ENCODE peak calls at places on chromosome 13, in nine cellular contexts. D is activated CD8-positive, alpha-beta T cell treated with anti-CD3 and anti-CD28 coated beads, Interleukin-2, amount 10 ng/mL, durations not matched to agents 7 days and 5 days; H is Right ventricle myocardium superior; K is right cardiac atrium; F is T-helper 17 cell; J is activated naive CD8-positive, alpha-beta T cell treated with anti-CD3 and anti-CD28 coated beads, Interleukin-2, amount 10 ng/mL, durations not matched to agents 7 days and 5 days; U is stimulated activated naive CD8-positive, alpha-beta T cell treated with anti-CD3 and anti-CD28 coated beads, Interleukin-15, Interleukin-2, amounts not matched to agents 100 U/mL and 50 U/mL, for 24 hours; Q is body of pancreas; G is activated CD8-positive, alpha-beta memory T cell treated with anti-CD3 and anti-CD28 coated beads, Interleukin-2, amount 10 ng/mL, durations not matched to agents 7 days and 5 days. W is an unnamed sample.

GRCh38 chr13:112752211-112752610 is 62.4 kb downstream of the ATP11A start:
- ATAC-seq in Q (no peak), H (no peak), G (no peak), K (peak), D (no peak), J (no peak), F (no peak), U (no peak), W (no peak)

GRCh38 chr13:52862358-52863206 is 14.1 kb upstream of the PCDH8 start:
- ATAC-seq in D (no peak), U (no peak), J (no peak), G (no peak), Q (no peak), H (no peak), K (no peak), F (no peak), W (no peak)

GRCh38 chr13:40251343-40252032 is 415.0 kb downstream of the FOXO1 start:
- ATAC-seq in G (peak), J (peak), Q (no peak), K (peak), H (peak), D (peak), F (no peak), U (peak), W (peak)

GRCh38 chr13:50158385-50159165 is 143.3 kb downstream of the KCNRG start:
- ATAC-seq in D (no peak), K (no peak), U (no peak), J (no peak), H (no peak), F (no peak), Q (no peak), G (no peak), W (no peak)

GRCh38 chr13:34243396-34243795 is 425.4 kb downstream of the RFC3 start:
- ATAC-seq in U (no peak), J (no peak), Q (no peak), F (no peak), H (peak), G (no peak), K (peak), D (no peak), W (no peak)

GRCh38 chr13:19591864-19592263 is 30.5 kb upstream of the TPTE2 start:
- ATAC-seq in U (no peak), J (no peak), F (no peak), D (no peak), G (no peak), H (no peak), K (no peak), Q (no peak), W (no peak)

GRCh38 chr13:92175330-92175729 is 776.9 kb downstream of the GPC5 start:
- ATAC-seq in D (no peak), J (no peak), H (no peak), Q (no peak), G (no peak), F (no peak), U (no peak), K (peak), W (no peak)

GRCh38 chr13:41827507-41828213 is 133.2 kb downstream of the VWA8 start:
- ATAC-seq in U (no peak), Q (no peak), D (no peak), F (no peak), H (peak), J (no peak), G (no peak), K (peak), W (peak)

GRCh38 chr13:28035146-28035782 is 46.8 kb upstream of the URAD start:
- ATAC-seq in Q (no peak), K (no peak), H (no peak), U (no peak), D (no peak), G (no peak), F (no peak), J (no peak), W (no peak)

GRCh38 chr13:33676045-33676699 is 141.8 kb upstream of the RFC3 start:
- ATAC-seq in J (no peak), Q (peak), D (no peak), U (no peak), F (no peak), K (peak), G (no peak), H (peak), W (peak)

GRCh38 chr13:110575322-110576069 is 14.0 kb upstream of the RAB20 start:
- ATAC-seq in F (peak), J (peak), H (peak), U (peak), Q (no peak), K (peak), D (peak), G (peak), W (peak)

GRCh38 chr13:105940882-105941281 is 594.6 kb downstream of the EFNB2 start:
- ATAC-seq in F (no peak), K (no peak), J (no peak), H (no peak), G (no peak), D (no peak), Q (no peak), U (no peak), W (no peak)

GRCh38 chr13:24995225-24995804 is 100.6 kb upstream of the PABPC3 start:
- ATAC-seq in D (peak), H (peak), U (peak), J (peak), Q (peak), G (peak), F (peak), K (peak), W (peak)

GRCh38 chr13:112545866-112546265 is 42.1 kb downstream of the TUBGCP3 start:
- ATAC-seq in U (no peak), F (no peak), D (no peak), J (no peak), G (no peak), Q (no peak), H (no peak), K (no peak), W (no peak)

GRCh38 chr13:113458218-113459065 is 5.2 kb upstream of the ADPRHL1 start:
- ATAC-seq in G (no peak), J (no peak), F (no peak), D (no peak), K (peak), H (peak), U (no peak), Q (peak), W (peak)

W was measured in gastroesophageal sphincter.